ENCODE peak calls at places on chromosome X, in four cellular contexts. C, S, A and N are unnamed samples.

GRCh38 chrX:149937881-149938426 is 337 bp downstream of the EOLA2 start:
- DNase-seq in A (no peak), C (no peak), S (peak; percentile 15), N (no peak)

GRCh38 chrX:115533485-115533884 is 27.5 kb upstream of the PLS3 start:
- DNase-seq in C (no peak), A (no peak), S (no peak), N (no peak)

GRCh38 chrX:50403903-50404302 is 66.7 kb downstream of the DGKK start:
- DNase-seq in A (no peak), C (no peak), S (no peak), N (no peak)

GRCh38 chrX:7085879-7086278 is 61.6 kb upstream of the STS start:
- DNase-seq in S (no peak), C (no peak), A (no peak), N (no peak)

GRCh38 chrX:10039821-10040793 is 72.9 kb downstream of the CLDN34 start:
- DNase-seq in C (no peak), A (no peak), S (no peak), N (no peak)

GRCh38 chrX:110276778-110277177 is 41.1 kb downstream of the AMMECR1 start:
- DNase-seq in C (no peak), S (no peak), A (peak; percentile 47), N (no peak)

GRCh38 chrX:1392376-1393130 is 640 bp upstream of the SLC25A6 start:
- DNase-seq in C (no peak), S (peak; percentile 75), A (no peak), N (peak; percentile 65)

GRCh38 chrX:46820391-46821100 is 16.3 kb upstream of the RP2 start:
- DNase-seq in A (no peak), C (no peak), S (no peak), N (no peak)

GRCh38 chrX:54496936-54497335 is 902 bp upstream of the FGD1 start:
- DNase-seq in C (no peak), A (no peak), S (no peak), N (no peak)

DNA sequence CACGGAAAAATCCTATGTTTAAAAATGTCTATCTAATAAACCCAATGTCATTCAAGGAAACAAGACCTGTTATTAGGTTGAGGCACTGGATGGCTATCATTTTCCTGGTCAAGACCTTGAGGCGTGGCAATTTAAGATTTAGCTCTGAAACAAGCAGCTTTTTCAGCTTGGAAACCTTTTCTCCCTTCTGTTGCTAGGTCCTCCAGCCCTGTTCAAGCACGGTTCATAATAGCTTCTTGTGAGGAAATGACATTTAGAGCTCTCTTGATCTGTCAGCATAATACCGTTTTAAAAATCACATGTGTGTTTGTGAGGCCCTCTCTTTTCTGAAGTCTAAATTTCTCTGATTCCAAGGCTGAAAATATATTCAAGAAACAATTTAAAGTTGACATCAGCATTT is 133.6 kb upstream of the GRPR start:
- DNase-seq in C (no peak), A (no peak), S (no peak), N (no peak)
- TF ChIP-seq SPI1 in C (no peak), A (no peak), S (no peak), N (no peak)

DNA sequence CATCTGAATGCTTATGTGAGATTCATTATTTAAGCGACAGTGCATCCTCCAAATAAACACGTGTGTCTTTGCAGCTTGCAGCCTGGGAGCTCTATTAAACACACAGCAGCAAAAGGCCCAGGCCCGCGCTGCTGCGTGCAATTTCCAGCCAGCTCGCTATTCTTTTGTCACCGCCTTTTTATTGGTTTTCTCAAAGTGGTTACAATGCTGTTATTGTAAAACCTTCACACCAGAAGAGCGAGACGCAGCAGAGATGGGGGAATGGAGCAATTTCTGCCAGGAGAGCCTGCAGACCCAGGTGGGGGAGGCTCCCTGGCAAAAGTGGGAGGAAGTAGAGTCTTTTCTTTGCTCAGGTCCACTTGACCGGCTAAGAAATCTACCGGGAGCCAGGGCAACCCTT is 252.5 kb downstream of the BCOR start:
- DNase-seq in S (no peak), C (no peak), A (no peak), N (no peak)
- TF ChIP-seq SPI1 in S (no peak), C (no peak), A (no peak), N (no peak)

GRCh38 chrX:107940095-107940494 is 42.1 kb downstream of the TEX13B start:
- DNase-seq in S (no peak), C (no peak), A (no peak), N (no peak)

GRCh38 chrX:107934262-107934661 is 47.9 kb downstream of the TEX13B start:
- DNase-seq in C (no peak), S (no peak), A (no peak), N (no peak)

GRCh38 chrX:107935200-107935599 is 47.0 kb downstream of the TEX13B start:
- DNase-seq in C (no peak), A (no peak), S (no peak), N (no peak)

GRCh38 chrX:107936434-107936730 is 45.8 kb downstream of the TEX13B start:
- DNase-seq in C (no peak), S (no peak), A (no peak), N (no peak)

DNA sequence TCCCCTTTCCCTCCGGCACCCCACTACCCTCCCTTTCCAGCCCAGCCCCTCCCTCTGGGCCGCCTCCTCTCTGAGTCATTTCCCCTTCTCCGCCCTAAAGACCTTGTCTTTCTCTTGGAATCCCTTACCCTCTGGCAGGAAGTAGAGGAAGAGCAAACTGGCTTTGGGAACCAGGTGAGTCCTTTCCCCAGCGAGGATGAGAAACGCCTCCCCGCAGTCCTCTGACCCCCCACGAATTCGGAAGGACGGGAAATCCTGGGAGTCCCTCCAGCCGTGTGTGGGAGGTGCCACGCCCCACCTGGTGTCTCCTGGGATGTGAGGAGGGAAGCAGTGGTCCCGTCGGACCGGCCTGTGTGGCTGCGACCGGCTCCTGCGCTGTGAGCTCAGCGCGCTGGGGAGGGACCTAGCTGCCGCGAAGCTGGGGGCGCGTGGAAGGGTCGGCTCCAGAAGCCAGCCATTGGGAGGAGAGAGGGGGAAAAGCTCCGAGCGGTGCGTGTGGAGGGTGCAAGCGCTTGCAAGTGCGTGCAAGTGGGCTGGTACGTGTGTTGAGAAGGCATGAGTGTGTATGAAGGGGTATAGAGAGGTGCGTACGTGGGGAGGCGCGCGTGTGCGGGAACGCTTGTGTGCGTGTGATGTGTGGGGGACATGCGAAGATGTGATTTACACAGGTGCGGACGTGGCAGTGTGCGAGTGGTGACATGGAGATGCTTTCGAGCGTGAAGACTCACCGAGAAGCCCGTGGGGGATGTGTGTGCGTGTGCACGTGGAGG is 46.3 kb downstream of the TEX13B start:
- DNase-seq in S (no peak), A (no peak), C (no peak), N (no peak)
- TF ChIP-seq SPI1 in S (no peak), A (no peak), C (no peak), N (no peak)

DNA sequence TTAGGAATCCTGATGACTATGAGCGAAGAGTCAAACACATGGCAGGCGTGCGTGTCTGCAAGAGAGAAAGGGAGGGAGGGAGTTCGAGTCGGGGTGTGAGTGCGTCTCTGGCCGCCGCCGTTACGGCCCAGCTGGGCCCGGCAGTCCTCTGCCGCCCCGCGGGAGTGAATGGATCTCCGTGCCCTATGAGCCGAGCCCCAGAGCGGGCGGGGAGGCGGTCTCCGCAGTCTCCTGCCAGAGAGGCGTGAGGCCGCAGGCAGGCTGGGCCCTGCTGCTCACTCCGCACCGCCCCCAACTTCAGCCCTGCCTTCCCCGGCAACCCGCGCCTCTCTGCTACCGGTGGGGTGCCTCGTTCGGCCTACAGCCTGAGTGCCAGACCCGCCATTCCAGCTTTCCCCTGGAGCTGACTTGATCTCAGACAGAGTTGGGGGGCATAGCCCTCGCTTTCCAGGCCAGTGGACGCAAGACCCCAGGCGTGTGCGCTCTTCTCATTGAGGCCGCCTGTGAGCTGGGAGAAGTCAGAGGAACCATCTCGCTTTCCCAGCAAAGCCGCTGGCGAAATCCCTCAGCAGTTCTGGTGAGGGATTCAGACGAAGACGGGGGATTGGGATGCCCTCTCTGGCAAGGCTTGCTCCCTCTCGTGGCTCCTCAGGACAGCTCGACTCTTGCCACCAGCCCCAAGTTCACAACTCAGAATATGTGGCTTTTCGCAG is 1.4 kb downstream of the SLC16A2 start:
- DNase-seq in S (no peak), C (no peak), A (no peak), N (peak; percentile 26)
- TF ChIP-seq SPI1 in S (no peak), C (no peak), A (no peak), N (no peak)

GRCh38 chrX:122945328-122945727 is 238.8 kb upstream of the GRIA3 start:
- DNase-seq in A (no peak), C (no peak), S (no peak), N (no peak)

GRCh38 chrX:122941801-122942200 is 242.3 kb upstream of the GRIA3 start:
- DNase-seq in S (no peak), A (no peak), C (no peak), N (no peak)

GRCh38 chrX:122940199-122940598 is 243.9 kb upstream of the GRIA3 start:
- DNase-seq in A (no peak), C (no peak), S (no peak), N (no peak)

DNA sequence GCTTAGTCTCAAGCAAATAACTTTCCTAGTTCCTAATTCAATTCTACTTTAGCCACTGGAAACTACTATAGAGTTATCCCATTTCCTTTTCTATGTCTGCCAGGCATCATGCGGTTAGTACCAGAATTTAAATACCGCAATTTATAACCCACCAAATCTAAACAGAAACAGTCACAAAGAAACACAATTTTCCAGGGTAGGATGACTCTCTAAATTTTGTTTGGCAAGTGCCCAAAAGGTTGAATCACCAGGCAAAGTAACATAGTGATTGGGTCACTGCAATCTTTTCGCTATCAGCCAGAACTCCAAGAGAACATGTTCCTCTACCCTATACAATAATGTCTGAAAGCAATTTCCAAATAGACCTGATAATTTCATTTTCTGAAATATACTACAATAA is 240.2 kb upstream of the GRIA3 start:
- DNase-seq in A (no peak), C (no peak), S (no peak), N (no peak)
- TF ChIP-seq SPI1 in A (no peak), C (no peak), S (no peak), N (no peak)

GRCh38 chrX:152656087-152656486 is 18.4 kb downstream of the GABRQ start:
- DNase-seq in S (no peak), C (no peak), A (no peak), N (no peak)
- TF ChIP-seq SPI1 in S (no peak), C (no peak), A (no peak), N (no peak)

GRCh38 chrX:70922776-70923473 is 8.0 kb downstream of the SLC7A3 start:
- DNase-seq in A (no peak), S (no peak), C (no peak), N (no peak)
- TF ChIP-seq SPI1 in A (no peak), S (no peak), C (no peak), N (no peak)

GRCh38 chrX:41409006-41409405 is 38.1 kb upstream of the NYX start:
- DNase-seq in A (no peak), S (peak; percentile 3), C (no peak), N (no peak)

GRCh38 chrX:41408576-41408975 is 38.6 kb upstream of the NYX start:
- DNase-seq in C (no peak), S (no peak), A (no peak), N (no peak)

GRCh38 chrX:41407816-41408215 is 39.3 kb upstream of the NYX start:
- DNase-seq in S (no peak), A (no peak), C (no peak), N (no peak)

GRCh38 chrX:41405551-41405950 is 41.6 kb upstream of the NYX start:
- DNase-seq in A (no peak), S (no peak), C (no peak), N (no peak)

GRCh38 chrX:41406211-41406610 is 40.9 kb upstream of the NYX start:
- DNase-seq in S (no peak), A (no peak), C (no peak), N (no peak)
- TF ChIP-seq SPI1 in S (no peak), A (no peak), C (no peak), N (no peak)

DNA sequence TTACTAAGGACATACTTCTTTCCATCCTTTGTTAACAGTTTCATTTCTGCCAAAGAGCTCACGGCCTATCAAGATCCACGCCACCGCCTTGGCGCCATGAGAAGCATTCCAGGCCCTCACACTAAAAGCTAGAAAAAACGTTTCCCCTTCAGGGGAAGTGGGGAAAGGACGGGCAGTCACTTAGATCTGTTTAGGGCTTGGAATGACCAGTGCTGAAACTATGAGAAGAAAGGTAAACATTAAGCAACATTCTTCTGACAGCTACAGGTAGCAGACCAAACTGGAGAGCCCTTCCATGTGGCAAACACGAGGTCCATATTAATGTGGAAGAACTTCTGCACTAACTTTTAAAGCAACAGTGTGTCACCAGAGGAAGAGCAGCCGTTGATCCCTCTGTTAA is 146.7 kb downstream of the SH3KBP1 start:
- DNase-seq in C (no peak), A (no peak), S (no peak), N (no peak)
- TF ChIP-seq SPI1 in C (no peak), A (no peak), S (no peak), N (no peak)